ENCODE peak calls at places on chromosomes 13 and 19, in nine cellular contexts. N, J, B, Q, D, U, O, K and X are unnamed samples.

GRCh38 chr13:42041684-42042035 is 6.8 kb upstream of the DGKH start:
- DNase-seq in N (peak; percentile 11), J (peak; percentile 70), B (peak; percentile 19), Q (peak; percentile 2), D (peak; percentile 73), U (no peak), O (peak; percentile 27), K (no peak), X (peak; percentile 75)

GRCh38 chr19:14055396-14055795 is 6.5 kb downstream of the PALM3 start:
- DNase-seq in N (no peak), J (no peak), B (no peak), Q (no peak), D (no peak), U (no peak), O (no peak), K (no peak), X (no peak)

GRCh38 chr19:39224910-39225309 is 19.9 kb downstream of the IFNL3 start:
- DNase-seq in N (no peak), J (no peak), B (no peak), Q (no peak), D (no peak), U (no peak), O (no peak), K (no peak), X (no peak)

GRCh38 chr19:42274065-42274682 is 5.1 kb downstream of the CIC start:
- DNase-seq in N (no peak), J (no peak), B (no peak), Q (no peak), D (no peak), U (no peak), O (no peak), K (no peak), X (no peak)

GRCh38 chr13:23579886-23580706 is 9.9 kb downstream of the TNFRSF19 start:
- DNase-seq in N (no peak), J (no peak), B (no peak), Q (no peak), D (no peak), U (no peak), O (no peak), K (no peak), X (no peak)

GRCh38 chr19:5039642-5040543 is 71.0 kb downstream of the KDM4B start:
- DNase-seq in N (no peak), J (no peak), B (no peak), Q (no peak), D (no peak), U (no peak), O (no peak), K (no peak), X (no peak)

GRCh38 chr19:4844348-4845179 is 13.1 kb upstream of the TICAM1 start:
- DNase-seq in N (no peak), J (no peak), B (no peak), Q (no peak), D (no peak), U (no peak), O (no peak), K (no peak), X (no peak)

GRCh38 chr13:19607523-19608078 is 25.9 kb upstream of the MPHOSPH8 start:
- DNase-seq in N (no peak), J (no peak), B (no peak), Q (no peak), D (no peak), U (no peak), O (no peak), K (no peak), X (no peak)

GRCh38 chr19:43638214-43638990 is 1.2 kb downstream of the CADM4 start:
- DNase-seq in N (no peak), J (no peak), B (no peak), Q (no peak), D (no peak), U (no peak), O (no peak), K (no peak), X (no peak)

GRCh38 chr19:29620931-29621351 is 14.9 kb downstream of the POP4 start:
- DNase-seq in N (no peak), J (no peak), B (no peak), Q (no peak), D (peak; percentile 30), U (no peak), O (no peak), K (no peak), X (no peak)

GRCh38 chr13:40031031-40031430 is 375.6 kb downstream of the COG6 start:
- DNase-seq in N (no peak), J (no peak), B (no peak), Q (no peak), D (no peak), U (no peak), O (no peak), K (peak; percentile 44), X (peak; percentile 36)

GRCh38 chr19:12723383-12723642 is 419 bp downstream of the TNPO2 start:
- DNase-seq in N (no peak), J (no peak), B (no peak), Q (no peak), D (no peak), U (no peak), O (no peak), K (no peak), X (peak; percentile 27)

GRCh38 chr19:11597202-11598102 is at the start of gene ZNF627:
- DNase-seq in N (peak; percentile 98), J (peak; percentile 100), B (peak; percentile 97), Q (peak; percentile 99), D (peak; percentile 99), U (peak; percentile 96), O (peak; percentile 94), K (peak; percentile 90), X (peak; percentile 99)

GRCh38 chr13:94515352-94515751 is 35.9 kb upstream of the DCT start:
- DNase-seq in N (no peak), J (no peak), B (no peak), Q (no peak), D (no peak), U (no peak), O (no peak), K (no peak), X (no peak)

GRCh38 chr19:41219924-41220567 is 1.0 kb downstream of the AXL start:
- DNase-seq in N (no peak), J (peak; percentile 67), B (no peak), Q (peak; percentile 49), D (peak; percentile 79), U (no peak), O (no peak), K (no peak), X (peak; percentile 45)

GRCh38 chr19:41871573-41872383 is 5.3 kb upstream of the CD79A start:
- DNase-seq in N (peak; percentile 75), J (no peak), B (no peak), Q (no peak), D (peak; percentile 46), U (no peak), O (no peak), K (no peak), X (peak; percentile 25)

GRCh38 chr13:113116871-113117271 is 5.7 kb upstream of the F10 start:
- DNase-seq in N (no peak), J (peak; percentile 9), B (no peak), Q (no peak), D (no peak), U (no peak), O (no peak), K (no peak), X (no peak)

GRCh38 chr19:55620951-55621672 is 3.3 kb downstream of the ZNF784 start:
- DNase-seq in N (no peak), J (no peak), B (no peak), Q (no peak), D (peak; percentile 76), U (no peak), O (no peak), K (no peak), X (no peak)

GRCh38 chr13:49298903-49299605 is 51.3 kb downstream of the CDADC1 start:
- DNase-seq in N (no peak), J (no peak), B (no peak), Q (no peak), D (no peak), U (no peak), O (no peak), K (no peak), X (no peak)

GRCh38 chr13:25135896-25136295 is 36.2 kb downstream of the AMER2 start:
- DNase-seq in N (no peak), J (no peak), B (no peak), Q (no peak), D (no peak), U (no peak), O (no peak), K (no peak), X (no peak)

GRCh38 chr13:93364166-93364565 is 137.6 kb downstream of the GPC6 start:
- DNase-seq in N (no peak), J (no peak), B (no peak), Q (no peak), D (no peak), U (no peak), O (no peak), K (peak; percentile 15), X (no peak)

GRCh38 chr13:37540228-37540627 is 58.3 kb downstream of the POSTN start:
- DNase-seq in N (no peak), J (no peak), B (no peak), Q (no peak), D (no peak), U (no peak), O (no peak), K (peak; percentile 70), X (no peak)

GRCh38 chr13:110546933-110547332 is 14.6 kb downstream of the RAB20 start:
- DNase-seq in N (no peak), J (peak; percentile 86), B (no peak), Q (no peak), D (peak; percentile 82), U (no peak), O (no peak), K (peak; percentile 88), X (peak; percentile 98)

GRCh38 chr13:111314852-111315251 is 5.6 kb upstream of the TEX29 start:
- DNase-seq in N (no peak), J (no peak), B (no peak), Q (no peak), D (no peak), U (no peak), O (no peak), K (no peak), X (no peak)